ENCODE peak calls at places on chromosomes 1 and 21, in nine cellular contexts. B, W, A, D, I, R, J, Q and V are unnamed samples.

GRCh38 chr1:226989081-226989747 is 49.1 kb downstream of the COQ8A start:
- DNase-seq in Q (no peak), B (no peak), R (no peak), A (no peak), J (no peak), I (peak; percentile 84), W (no peak), D (no peak), V (no peak)

GRCh38 chr1:192810253-192810880 is 1.5 kb downstream of the RGS2 start:
- DNase-seq in I (no peak), B (peak; percentile 27), W (no peak), D (peak; percentile 45), Q (peak; percentile 37), R (peak; percentile 47), A (no peak), J (no peak), V (no peak)

GRCh38 chr1:46517932-46518498 is 28.4 kb downstream of the DMBX1 start:
- DNase-seq in I (no peak), W (no peak), A (no peak), Q (no peak), D (no peak), B (no peak), J (no peak), R (no peak), V (no peak)

GRCh38 chr1:212814989-212815388 is 23.3 kb downstream of the TATDN3 start:
- DNase-seq in J (peak; percentile 60), R (peak; percentile 28), Q (peak; percentile 28), I (no peak), B (no peak), W (no peak), D (peak; percentile 24), A (no peak), V (peak; percentile 17)

GRCh38 chr1:32701421-32701911 is 1.1 kb downstream of the SYNC start:
- DNase-seq in A (no peak), Q (no peak), J (no peak), D (no peak), W (no peak), B (no peak), I (no peak), R (peak; percentile 43), V (no peak)

GRCh38 chr1:158798531-158798930 is 17.5 kb upstream of the OR6N2 start:
- DNase-seq in W (no peak), R (no peak), Q (no peak), I (no peak), B (no peak), J (no peak), A (no peak), D (no peak), V (no peak)

GRCh38 chr1:26162220-26162703 is 3.4 kb downstream of the FAM110D start:
- DNase-seq in R (no peak), A (no peak), I (no peak), W (no peak), B (no peak), Q (no peak), J (no peak), D (peak; percentile 34), V (peak; percentile 11)

GRCh38 chr1:34265396-34265795 is 88.7 kb downstream of the C1orf94 start:
- DNase-seq in D (no peak), W (no peak), J (no peak), R (no peak), Q (no peak), A (no peak), I (peak; percentile 45), B (no peak), V (no peak)

GRCh38 chr1:64540265-64540791 is 70.4 kb downstream of the CACHD1 start:
- DNase-seq in Q (no peak), B (no peak), I (no peak), A (no peak), J (no peak), D (peak; percentile 28), W (no peak), R (peak; percentile 44), V (peak; percentile 77)

GRCh38 chr1:115838805-115839705 is 1.9 kb downstream of the NHLH2 start:
- DNase-seq in R (peak; percentile 27), W (peak; percentile 81), B (no peak), D (no peak), A (no peak), J (no peak), I (no peak), Q (no peak), V (peak; percentile 18)

GRCh38 chr1:24875976-24876609 is 54.0 kb downstream of the RUNX3 start:
- DNase-seq in A (no peak), Q (no peak), J (no peak), R (no peak), W (no peak), B (no peak), D (no peak), I (no peak), V (no peak)

GRCh38 chr21:35136586-35137254 is 87.6 kb upstream of the RUNX1 start:
- DNase-seq in R (peak; percentile 80), D (no peak), J (no peak), A (no peak), B (no peak), I (no peak), W (no peak), Q (peak; percentile 54), V (peak; percentile 23)

GRCh38 chr1:171715813-171716251 is 26.0 kb downstream of the VAMP4 start:
- DNase-seq in I (no peak), W (no peak), Q (no peak), R (peak; percentile 37), B (no peak), J (no peak), A (no peak), D (no peak), V (peak; percentile 37)

GRCh38 chr1:10939654-10940450 is 72.6 kb upstream of the TARDBP start:
- DNase-seq in Q (no peak), W (no peak), B (no peak), A (peak; percentile 10), R (peak; percentile 21), J (no peak), D (no peak), I (no peak), V (no peak)

GRCh38 chr1:109050228-109050995 is 8.5 kb upstream of the WDR47 start:
- DNase-seq in R (no peak), A (no peak), I (no peak), J (no peak), D (no peak), Q (no peak), W (no peak), B (no peak), V (no peak)

GRCh38 chr1:111735858-111736544 is 3.2 kb downstream of the INKA2 start:
- DNase-seq in W (peak; percentile 40), A (no peak), R (no peak), J (no peak), Q (no peak), B (no peak), D (no peak), I (no peak), V (no peak)

GRCh38 chr1:58858344-58858673 is 74.5 kb upstream of the JUN start:
- DNase-seq in R (no peak), Q (no peak), A (no peak), B (peak; percentile 34), J (no peak), I (no peak), W (no peak), D (peak; percentile 13), V (no peak)

GRCh38 chr1:210292276-210292851 is 36.3 kb upstream of the HHAT start:
- DNase-seq in Q (peak; percentile 45), D (peak; percentile 76), A (no peak), W (peak; percentile 84), J (peak; percentile 13), B (peak; percentile 20), I (no peak), R (peak; percentile 71), V (no peak)

GRCh38 chr1:66445492-66446181 is 88.3 kb upstream of the SGIP1 start:
- DNase-seq in J (no peak), R (no peak), I (no peak), Q (peak; percentile 13), W (no peak), A (peak; percentile 22), B (peak; percentile 77), D (no peak), V (no peak)

GRCh38 chr1:229248821-229249817 is 21.8 kb upstream of the RAB4A start:
- DNase-seq in B (no peak), I (no peak), Q (no peak), J (no peak), D (no peak), R (no peak), A (no peak), W (no peak), V (no peak)

GRCh38 chr1:21268281-21269239 is 21.7 kb downstream of the ECE1 start:
- DNase-seq in J (no peak), R (no peak), B (no peak), D (peak; percentile 69), I (no peak), W (no peak), Q (no peak), A (no peak), V (no peak)

GRCh38 chr1:201584510-201584991 is 45.6 kb downstream of the NAV1 start:
- DNase-seq in W (no peak), D (no peak), I (no peak), J (no peak), B (no peak), A (no peak), Q (peak; percentile 38), R (peak; percentile 90), V (peak; percentile 94)

GRCh38 chr1:53324728-53325297 is 3.1 kb downstream of the LRP8 start:
- DNase-seq in D (no peak), B (no peak), W (no peak), Q (no peak), J (no peak), R (peak; percentile 6), A (no peak), I (no peak), V (peak; percentile 24)